ENCODE peak calls at places on chromosomes 6 and 20, in six cellular contexts. S is brain microvascular endothelial cell; Q is astrocyte; M is foreskin keratinocyte; Y is heart right ventricle; N is CD8-positive, alpha-beta T cell. U is an unnamed sample.

GRCh38 chr6:111757342-111757741 is 115.9 kb downstream of the FYN start:
- DNase-seq in S (peak), Q (peak), M (peak), Y (no peak), N (no peak), U (no peak)

GRCh38 chr6:138250513-138251247 is 32.4 kb upstream of the PBOV1 start:
- DNase-seq in S (no peak), Q (peak), M (peak), Y (no peak), N (no peak), U (no peak)

GRCh38 chr6:140671926-140672325 is 1297.5 kb upstream of the CITED2 start:
- DNase-seq in S (peak), Q (no peak), M (peak), Y (no peak), N (no peak), U (no peak)

GRCh38 chr20:22248052-22248667 is 336.2 kb downstream of the FOXA2 start:
- DNase-seq in S (peak), Q (no peak), M (peak), Y (no peak), N (no peak), U (no peak)

GRCh38 chr20:13468166-13468565 is 170.6 kb downstream of the TASP1 start:
- DNase-seq in S (no peak), Q (peak), M (no peak), Y (no peak), N (no peak), U (no peak)

GRCh38 chr20:41895633-41896032 is 277.5 kb upstream of the CHD6 start:
- DNase-seq in S (no peak), Q (no peak), M (no peak), Y (no peak), N (no peak), U (no peak)

GRCh38 chr6:69915346-69915745 is 49.0 kb downstream of the COL19A1 start:
- DNase-seq in S (no peak), Q (no peak), M (no peak), Y (no peak), N (no peak), U (no peak)

GRCh38 chr6:129623008-129623732 is 86.8 kb downstream of the ARHGAP18 start:
- DNase-seq in S (no peak), Q (no peak), M (peak), Y (no peak), N (no peak), U (no peak)

GRCh38 chr6:113009682-113010081 is 662.6 kb downstream of the RFPL4B start:
- DNase-seq in S (peak), Q (peak), M (peak), Y (no peak), N (no peak), U (no peak)

GRCh38 chr6:149043476-149044130 is 273.9 kb upstream of the TAB2 start:
- DNase-seq in S (peak), Q (no peak), M (no peak), Y (no peak), N (no peak), U (no peak)

GRCh38 chr20:33829636-33830035 is 18.5 kb downstream of the CHMP4B start:
- DNase-seq in S (no peak), Q (no peak), M (no peak), Y (no peak), N (no peak), U (no peak)

GRCh38 chr6:44161997-44162338 is 3.3 kb downstream of the CAPN11 start:
- DNase-seq in S (peak), Q (peak), M (peak), Y (no peak), N (no peak), U (no peak)

GRCh38 chr20:23021941-23022340 is 13.2 kb upstream of the SSTR4 start:
- DNase-seq in S (no peak), Q (no peak), M (peak), Y (no peak), N (no peak), U (no peak)

GRCh38 chr6:38730136-38730862 is 15.2 kb downstream of the DNAH8 start:
- DNase-seq in S (no peak), Q (no peak), M (no peak), Y (no peak), N (no peak), U (no peak)

GRCh38 chr6:128363020-128363419 is 157.4 kb downstream of the PTPRK start:
- DNase-seq in S (no peak), Q (no peak), M (no peak), Y (no peak), N (no peak), U (no peak)

GRCh38 chr6:9933674-9934073 is 481.2 kb downstream of the TFAP2A start:
- DNase-seq in S (no peak), Q (peak), M (peak), Y (no peak), N (no peak), U (no peak)

GRCh38 chr20:55354700-55355099 is 650.6 kb downstream of the CBLN4 start:
- DNase-seq in S (no peak), Q (no peak), M (no peak), Y (no peak), N (no peak), U (no peak)
- TF ChIP-seq CTCF in S (no peak), Q (no peak), M (no peak), Y (no peak), N (no peak), U (no peak)

DNA sequence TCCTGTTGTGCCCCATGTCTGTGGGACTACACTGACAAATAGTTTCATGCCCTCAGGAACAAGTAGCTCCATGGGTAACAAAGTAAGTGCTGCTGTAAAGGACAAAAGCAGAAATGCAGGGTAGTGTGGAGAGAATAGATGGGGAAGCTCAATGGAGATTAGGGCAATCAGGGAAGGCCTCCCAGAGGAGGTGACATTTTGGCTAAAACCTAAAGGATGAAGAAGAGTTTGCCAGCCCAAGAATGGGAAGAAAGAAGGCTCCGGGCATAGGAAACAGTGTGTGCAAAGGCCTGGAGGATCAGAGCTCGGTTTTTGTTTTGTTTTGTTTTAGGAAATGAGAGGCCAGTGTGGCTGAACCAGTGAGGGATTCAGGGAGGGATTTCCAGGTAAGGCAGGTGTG is 43.6 kb upstream of the FAM83D start:
- DNase-seq in S (no peak), Q (no peak), M (no peak), Y (no peak), N (no peak), U (no peak)
- H3K27ac ChIP-seq in S (no peak), Q (no peak), M (no peak), Y (no peak), N (no peak), U (no peak)

GRCh38 chr20:3767434-3768341 is at the start of gene ADISSP:
- DNase-seq in S (peak), Q (peak), M (peak), Y (peak), N (peak), U (peak)
- TF ChIP-seq CTCF in S (peak), Q (no peak), M (peak), Y (peak), N (no peak), U (peak)

DNA sequence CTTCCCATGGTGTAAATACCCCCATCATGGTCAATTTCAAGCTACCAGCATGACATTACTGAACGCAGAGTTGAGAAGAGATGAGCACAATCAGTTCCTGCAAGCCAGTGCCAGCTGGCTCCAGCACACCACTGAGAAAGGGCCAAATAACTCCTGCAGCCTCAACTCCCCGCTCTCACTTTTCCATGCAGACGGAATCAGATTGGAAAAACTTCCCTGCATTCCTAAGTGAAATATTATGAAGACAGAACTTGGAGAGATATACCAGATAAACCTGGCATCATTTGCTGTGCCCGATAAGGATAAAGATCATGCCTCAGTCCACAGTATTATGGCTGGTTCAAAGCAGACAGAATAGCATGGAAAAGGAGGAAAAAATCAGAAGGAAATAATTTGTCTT is 56.7 kb downstream of the FILIP1 start:
- DNase-seq in S (no peak), Q (no peak), M (no peak), Y (peak), N (no peak), U (no peak)
- H3K27ac ChIP-seq in S (no peak), Q (no peak), M (no peak), Y (peak), N (no peak), U (no peak)

GRCh38 chr6:120056085-120056484 is 706.5 kb upstream of the MAN1A1 start:
- DNase-seq in S (no peak), Q (no peak), M (no peak), Y (no peak), N (no peak), U (no peak)
- TF ChIP-seq CTCF in S (peak), Q (no peak), M (peak), Y (peak), N (no peak), U (peak)

DNA sequence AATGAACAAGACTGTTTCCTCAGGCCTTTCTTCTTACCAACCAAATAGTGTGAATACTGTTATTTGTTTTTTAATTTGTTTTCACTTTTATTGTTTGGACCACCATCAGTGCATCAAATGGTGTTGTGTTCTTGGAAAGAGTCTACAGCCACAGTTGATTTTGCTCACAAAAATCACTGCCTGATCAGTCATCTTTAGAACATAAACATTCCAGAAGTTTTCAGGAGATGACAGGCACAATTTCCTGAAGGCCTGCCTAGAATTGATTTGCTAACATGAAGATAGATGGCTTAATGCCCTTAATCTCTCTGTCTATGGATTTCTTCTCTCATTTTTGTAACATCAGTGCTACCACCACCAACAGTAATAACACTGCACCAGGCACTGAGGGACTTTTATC is 13.5 kb downstream of the IL22RA2 start:
- DNase-seq in S (peak), Q (no peak), M (no peak), Y (no peak), N (no peak), U (no peak)
- H3K27ac ChIP-seq in S (no peak), Q (no peak), M (no peak), Y (no peak), N (no peak), U (no peak)

GRCh38 chr6:37210313-37210898 is 40.5 kb downstream of the PIM1 start:
- DNase-seq in S (peak), Q (peak), M (peak), Y (no peak), N (peak), U (peak)
- TF ChIP-seq CTCF in S (peak), Q (peak), M (peak), Y (peak), N (peak), U (peak)